ENCODE peak calls at places on chromosome 1, in ten cellular contexts. X is H54, Q is body of pancreas, P is stomach, K is H1, I is Peyer's patch, O is A549, J is uterus, A is transverse colon, W is heart left ventricle. R is an unnamed sample.

GRCh38 chr1:33692216-33693188 is 171.4 kb upstream of the HMGB4 start:
- DNase-seq in Q (no peak), J (no peak), K (no peak), O (no peak), P (no peak), A (no peak), X (no peak), I (no peak), W (no peak), R (no peak)

GRCh38 chr1:246220495-246221065 is 286.5 kb downstream of the SMYD3 start:
- DNase-seq in Q (no peak), O (no peak), A (no peak), J (no peak), P (no peak), W (no peak), X (no peak), I (no peak), K (no peak), R (no peak)

GRCh38 chr1:175881571-175881970 is 138.2 kb upstream of the TNR start:
- DNase-seq in K (no peak), O (no peak), A (no peak), W (no peak), J (no peak), P (no peak), X (no peak), Q (no peak), I (no peak), R (no peak)

GRCh38 chr1:14732726-14733052 is 134.2 kb downstream of the KAZN start:
- DNase-seq in Q (no peak), J (no peak), W (no peak), O (no peak), K (no peak), X (no peak), I (no peak), A (no peak), P (no peak), R (no peak)

GRCh38 chr1:109775408-109775807 is 11.7 kb upstream of the EPS8L3 start:
- DNase-seq in J (no peak), K (no peak), W (no peak), A (peak; percentile 5), O (no peak), Q (no peak), I (no peak), P (no peak), X (no peak), R (no peak)

GRCh38 chr1:242585616-242586354 is 61.3 kb upstream of the PLD5 start:
- DNase-seq in A (no peak), K (peak; percentile 53), Q (no peak), J (no peak), P (no peak), X (no peak), W (no peak), O (no peak), I (no peak), R (no peak)

GRCh38 chr1:21935393-21935804 is 1.7 kb downstream of the HSPG2 start:
- DNase-seq in I (no peak), W (no peak), O (peak; percentile 59), A (no peak), J (no peak), K (no peak), X (no peak), P (no peak), Q (no peak), R (peak; percentile 25)

GRCh38 chr1:198497326-198498220 is 42.9 kb downstream of the ATP6V1G3 start:
- DNase-seq in Q (no peak), I (no peak), A (no peak), O (no peak), P (no peak), J (no peak), K (no peak), X (no peak), W (no peak), R (no peak)

GRCh38 chr1:117122297-117123025 is 912 bp upstream of the TRIM45 start:
- DNase-seq in A (no peak), W (no peak), Q (no peak), I (no peak), K (no peak), X (no peak), P (no peak), J (no peak), O (no peak), R (no peak)

GRCh38 chr1:117123274-117123673 is 1.7 kb upstream of the TRIM45 start:
- DNase-seq in K (no peak), O (no peak), X (no peak), I (no peak), W (no peak), J (no peak), P (no peak), Q (no peak), A (no peak), R (no peak)

GRCh38 chr1:117118101-117118500 is 3.4 kb downstream of the TRIM45 start:
- DNase-seq in X (no peak), O (no peak), P (no peak), Q (no peak), A (no peak), J (no peak), K (no peak), W (peak; percentile 35), I (no peak), R (no peak)

GRCh38 chr1:117120774-117121588 is 568 bp downstream of the TRIM45 start:
- DNase-seq in A (no peak), W (no peak), K (no peak), X (peak; percentile 60), P (no peak), J (no peak), I (peak; percentile 45), O (no peak), Q (no peak), R (no peak)

GRCh38 chr1:117121589-117122296 is at the start of gene TRIM45:
- DNase-seq in X (peak; percentile 90), A (peak; percentile 97), J (peak; percentile 96), O (peak; percentile 93), I (peak; percentile 98), W (peak; percentile 97), Q (peak; percentile 96), K (peak; percentile 93), P (peak; percentile 97), R (peak; percentile 96)
- TF ChIP-seq POLR2A in X (peak; percentile 73), A (no peak), J (peak; percentile 62), O (peak; percentile 58), I (no peak), W (no peak), Q (peak; percentile 68), K (peak; percentile 70), P (no peak), R (no peak)

GRCh38 chr1:226994357-226995063 is 54.4 kb downstream of the COQ8A start:
- DNase-seq in I (no peak), Q (no peak), P (no peak), X (no peak), J (no peak), W (no peak), A (no peak), K (peak; percentile 44), O (no peak), R (no peak)

GRCh38 chr1:226995064-226995965 is 55.2 kb downstream of the COQ8A start:
- DNase-seq in W (no peak), P (no peak), J (no peak), X (no peak), O (no peak), K (peak; percentile 42), Q (no peak), A (no peak), I (no peak), R (no peak)

GRCh38 chr1:226995966-226996332 is 55.9 kb downstream of the COQ8A start:
- DNase-seq in P (no peak), J (no peak), O (no peak), A (no peak), X (no peak), W (no peak), K (no peak), Q (no peak), I (no peak), R (no peak)

GRCh38 chr1:226991920-226992319 is 51.8 kb downstream of the COQ8A start:
- DNase-seq in X (no peak), I (no peak), O (no peak), P (no peak), K (no peak), J (no peak), Q (no peak), A (no peak), W (no peak), R (no peak)

DNA sequence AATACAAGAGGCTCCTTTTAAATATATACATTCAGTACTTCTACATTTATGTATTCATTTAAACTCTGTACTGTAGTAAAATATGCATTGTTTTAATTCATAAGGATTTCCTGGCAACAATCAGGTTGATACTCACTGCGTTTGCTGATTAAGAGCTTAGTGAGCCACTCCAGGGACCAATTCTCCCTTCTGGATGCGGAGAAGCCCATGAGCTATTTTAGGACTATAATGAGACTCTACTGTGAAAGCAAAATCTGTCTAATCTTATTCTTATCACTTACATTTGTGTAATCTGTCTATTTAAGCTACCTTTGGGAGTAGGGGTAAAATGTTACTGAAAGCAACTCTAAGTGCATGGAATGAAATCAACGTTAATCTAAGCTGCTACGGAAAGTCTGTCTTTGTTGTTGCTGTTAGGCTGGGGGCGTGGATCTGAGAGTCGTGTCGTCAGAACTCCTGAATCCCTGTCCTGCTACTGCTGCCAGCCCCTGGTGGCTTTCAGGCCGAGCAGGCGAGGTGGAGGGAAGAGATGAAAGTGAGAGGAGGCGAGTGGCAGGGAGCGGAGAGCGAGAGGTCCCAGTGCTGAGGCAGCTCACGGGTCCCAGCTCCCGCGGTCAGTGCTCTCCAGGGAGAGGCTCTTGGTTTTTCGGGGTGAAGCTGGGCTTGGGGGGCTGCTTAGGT is 53.7 kb downstream of the COQ8A start:
- DNase-seq in I (peak; percentile 40), P (no peak), W (no peak), J (no peak), Q (no peak), O (no peak), X (no peak), K (peak; percentile 47), A (no peak), R (no peak)
- TF ChIP-seq POLR2A in I (no peak), P (no peak), W (no peak), J (no peak), Q (no peak), O (no peak), X (no peak), K (no peak), A (no peak), R (no peak)

GRCh38 chr1:15833842-15834405 is 13.6 kb upstream of the SPEN start:
- DNase-seq in X (no peak), J (no peak), P (no peak), W (no peak), K (no peak), A (no peak), O (no peak), Q (no peak), I (no peak), R (no peak)

GRCh38 chr1:15835741-15836510 is 11.6 kb upstream of the SPEN start:
- DNase-seq in P (peak; percentile 99), I (peak; percentile 100), W (peak; percentile 100), Q (peak; percentile 100), O (peak; percentile 98), A (peak; percentile 100), J (peak; percentile 100), K (peak; percentile 96), X (peak; percentile 74), R (peak; percentile 100)

GRCh38 chr1:15834406-15835204 is 12.9 kb upstream of the SPEN start:
- DNase-seq in P (peak; percentile 90), Q (peak; percentile 87), X (peak; percentile 50), A (peak; percentile 92), J (peak; percentile 88), O (peak; percentile 90), I (peak; percentile 95), K (peak; percentile 90), W (peak; percentile 93), R (peak; percentile 84)

GRCh38 chr1:15836772-15837669 is 10.5 kb upstream of the SPEN start:
- DNase-seq in X (no peak), W (peak; percentile 55), P (peak; percentile 34), K (peak; percentile 54), I (peak; percentile 79), Q (no peak), J (peak; percentile 32), O (no peak), A (peak; percentile 70), R (peak; percentile 57)

GRCh38 chr1:15835205-15835740 is 12.2 kb upstream of the SPEN start:
- DNase-seq in Q (no peak), K (no peak), X (no peak), W (no peak), I (no peak), J (no peak), O (no peak), P (no peak), A (peak; percentile 52), R (no peak)
- TF ChIP-seq POLR2A in Q (no peak), K (no peak), X (no peak), W (no peak), I (no peak), J (no peak), O (peak; percentile 26), P (no peak), A (no peak), R (no peak)

GRCh38 chr1:3785045-3785444 is 11.3 kb downstream of the LRRC47 start:
- DNase-seq in A (peak; percentile 47), Q (no peak), K (no peak), I (peak; percentile 73), P (no peak), O (no peak), J (no peak), X (no peak), W (peak; percentile 66), R (peak; percentile 67)
- TF ChIP-seq POLR2A in A (no peak), Q (no peak), K (no peak), I (no peak), P (no peak), O (no peak), J (no peak), X (no peak), W (no peak), R (no peak)